ENCODE peak calls at places on chromosomes 4 and X, in six cellular contexts. T is Peyer's patch, L is psoas muscle, H is upper lobe of right lung, W is uterus, F is ovary. Z is an unnamed sample.

GRCh38 chr4:125140966-125141495 is 173.7 kb upstream of the FAT4 start:
- DNase-seq in W (no peak), T (no peak), L (no peak), F (no peak), H (no peak), Z (no peak)

GRCh38 chr4:138175337-138175794 is 66.8 kb downstream of the SLC7A11 start:
- DNase-seq in W (no peak), T (no peak), L (no peak), H (no peak), F (no peak), Z (peak)

GRCh38 chr4:48635310-48635709 is 144.8 kb downstream of the FRYL start:
- DNase-seq in F (no peak), T (no peak), W (no peak), H (no peak), L (no peak), Z (no peak)

GRCh38 chr4:103887191-103887590 is 167.4 kb upstream of the TACR3 start:
- DNase-seq in W (no peak), T (no peak), H (no peak), F (no peak), L (no peak), Z (no peak)

GRCh38 chr4:31081375-31081774 is 361.2 kb downstream of the PCDH7 start:
- DNase-seq in F (no peak), H (no peak), L (no peak), W (no peak), T (no peak), Z (no peak)

GRCh38 chr4:82223715-82224114 is 150.1 kb downstream of the HNRNPD start:
- DNase-seq in L (no peak), W (no peak), T (no peak), F (no peak), H (no peak), Z (no peak)

GRCh38 chrX:71618303-71618721 is at the start of gene CXCR3:
- DNase-seq in F (no peak), H (peak), T (no peak), L (no peak), W (no peak), Z (no peak)

GRCh38 chr4:123415977-123416376 is 19.4 kb downstream of the SPRY1 start:
- DNase-seq in F (no peak), T (no peak), W (no peak), H (no peak), L (no peak), Z (no peak)

GRCh38 chr4:13547563-13548041 is 3.3 kb upstream of the NKX3-2 start:
- DNase-seq in W (no peak), T (no peak), H (no peak), F (no peak), L (no peak), Z (no peak)

GRCh38 chr4:3250956-3251690 is 2.2 kb downstream of the MSANTD1 start:
- DNase-seq in F (no peak), W (peak), H (peak), L (peak), T (peak), Z (no peak)

GRCh38 chrX:11968991-11969390 is 169.3 kb upstream of the FRMPD4 start:
- DNase-seq in H (no peak), L (no peak), T (no peak), W (no peak), F (no peak), Z (no peak)

GRCh38 chr4:20192754-20193521 is 58.8 kb upstream of the SLIT2 start:
- DNase-seq in W (no peak), T (no peak), L (no peak), F (no peak), H (no peak), Z (no peak)

GRCh38 chr4:7642764-7643495 is 208.2 kb upstream of the PSAPL1 start:
- DNase-seq in L (no peak), T (no peak), H (no peak), F (no peak), W (no peak), Z (no peak)

GRCh38 chr4:68917016-68917415 is 34.6 kb downstream of the UGT2A3 start:
- DNase-seq in H (no peak), T (no peak), F (no peak), W (no peak), L (no peak), Z (peak)

GRCh38 chr4:78337621-78338020 is 213.9 kb upstream of the ANXA3 start:
- DNase-seq in F (no peak), W (no peak), L (no peak), T (no peak), H (no peak), Z (no peak)

GRCh38 chr4:133865606-133866327 is 335.8 kb downstream of the PABPC4L start:
- DNase-seq in W (no peak), T (no peak), H (no peak), F (no peak), L (no peak), Z (no peak)

GRCh38 chr4:87038837-87039715 is 104.3 kb downstream of the AFF1 start:
- DNase-seq in T (no peak), H (no peak), W (peak), L (peak), F (no peak), Z (peak)

GRCh38 chr4:110154586-110154985 is 43.8 kb downstream of the ELOVL6 start:
- DNase-seq in L (no peak), F (no peak), T (no peak), W (no peak), H (no peak), Z (no peak)

GRCh38 chr4:70705856-70706461 is 15.8 kb upstream of the RUFY3 start:
- DNase-seq in T (no peak), L (no peak), F (no peak), H (no peak), W (no peak), Z (no peak)

GRCh38 chr4:61210186-61210939 is 10.2 kb downstream of the ADGRL3 start:
- DNase-seq in F (no peak), T (no peak), W (no peak), L (no peak), H (no peak), Z (no peak)

GRCh38 chr4:106421441-106422296 is 53.1 kb upstream of the GIMD1 start:
- DNase-seq in H (no peak), T (no peak), W (no peak), F (no peak), L (no peak), Z (no peak)

GRCh38 chr4:86717651-86718050 is 123.5 kb downstream of the PTPN13 start:
- DNase-seq in L (no peak), F (no peak), H (no peak), W (no peak), T (no peak), Z (no peak)

GRCh38 chrX:131626681-131627296 is 82.9 kb downstream of the OR13H1 start:
- DNase-seq in W (no peak), F (no peak), T (no peak), H (no peak), L (no peak), Z (no peak)

GRCh38 chr4:23736466-23736865 is 153.4 kb downstream of the PPARGC1A start:
- DNase-seq in L (no peak), H (no peak), W (no peak), T (no peak), F (no peak), Z (no peak)

GRCh38 chr4:148333265-148333664 is 108.9 kb downstream of the NR3C2 start:
- DNase-seq in T (no peak), F (no peak), W (no peak), L (no peak), H (no peak), Z (no peak)

GRCh38 chrX:107861056-107861455 is 35.4 kb downstream of the MID2 start:
- DNase-seq in F (no peak), H (no peak), T (no peak), L (no peak), W (no peak), Z (no peak)

GRCh38 chr4:131499139-131499873 is 1649.8 kb upstream of the PCDH10 start:
- DNase-seq in F (no peak), L (no peak), W (no peak), H (no peak), T (no peak), Z (no peak)

GRCh38 chr4:155960522-155960921 is 6.9 kb upstream of the CTSO start:
- DNase-seq in T (no peak), L (no peak), W (no peak), H (no peak), F (no peak), Z (no peak)

GRCh38 chrX:46649421-46650260 is 76.1 kb downstream of the CHST7 start:
- DNase-seq in F (peak), T (no peak), W (peak), H (no peak), L (peak), Z (no peak)

GRCh38 chr4:106343865-106344264 is 24.7 kb downstream of the GIMD1 start:
- DNase-seq in H (no peak), W (no peak), T (no peak), L (no peak), F (no peak), Z (no peak)

GRCh38 chrX:49915352-49916222 is 6.8 kb upstream of the CLCN5 start:
- DNase-seq in W (peak), H (no peak), F (no peak), L (no peak), T (no peak), Z (no peak)

GRCh38 chr4:113637823-113638691 is 123.5 kb downstream of the CAMK2D start:
- DNase-seq in H (no peak), W (no peak), F (no peak), T (no peak), L (no peak), Z (no peak)

GRCh38 chr4:165378763-165379631 is at the start of gene CPE:
- DNase-seq in L (peak), W (peak), T (peak), F (peak), H (peak), Z (peak)

GRCh38 chr4:48025005-48025404 is 8.4 kb downstream of the NIPAL1 start:
- DNase-seq in W (no peak), F (no peak), T (no peak), H (no peak), L (no peak), Z (no peak)

GRCh38 chrX:49960061-49960460 is 37.7 kb downstream of the CLCN5 start:
- DNase-seq in W (no peak), F (no peak), T (no peak), L (peak), H (no peak), Z (no peak)

GRCh38 chrX:139091086-139091485 is 379.6 kb upstream of the FGF13 start:
- DNase-seq in T (no peak), L (no peak), W (no peak), F (no peak), H (no peak), Z (no peak)

GRCh38 chr4:57109847-57110634 is at the start of gene IGFBP7:
- DNase-seq in T (peak), L (peak), F (peak), H (peak), W (peak), Z (peak)

GRCh38 chrX:78964598-78964997 is 19.4 kb downstream of the P2RY10 start:
- DNase-seq in F (no peak), W (no peak), T (no peak), L (no peak), H (no peak), Z (no peak)

DNA sequence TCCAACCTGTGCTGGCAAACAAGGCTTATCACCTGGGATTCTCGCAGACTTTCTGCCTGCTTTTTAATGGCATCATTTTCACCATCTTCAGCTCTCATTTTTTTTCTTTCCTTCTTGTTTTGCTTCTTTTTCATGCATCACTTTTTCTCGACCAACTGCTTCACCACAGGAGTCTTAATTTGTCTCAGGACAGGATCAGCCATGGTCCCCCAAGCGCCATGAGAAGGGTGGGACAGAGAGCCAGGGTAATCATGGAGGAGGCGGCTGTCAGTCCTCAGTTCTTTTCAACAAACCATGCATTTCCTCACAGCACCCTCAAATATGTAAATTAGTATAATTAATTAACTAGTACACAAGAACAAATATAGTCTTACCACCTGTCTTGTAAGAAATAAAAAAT is 19.3 kb downstream of the EIF4E start:
- DNase-seq in H (no peak), T (no peak), W (no peak), L (no peak), F (no peak), Z (no peak)
- H3K27ac ChIP-seq in H (no peak), T (no peak), W (no peak), L (no peak), F (no peak), Z (no peak)

GRCh38 chrX:134364711-134365110 is 95.3 kb upstream of the HPRT1 start:
- DNase-seq in W (no peak), F (no peak), H (no peak), L (no peak), T (no peak), Z (no peak)

GRCh38 chrX:134365923-134366322 is 94.0 kb upstream of the HPRT1 start:
- DNase-seq in W (no peak), L (no peak), F (no peak), H (no peak), T (no peak), Z (no peak)

GRCh38 chrX:134371133-134371532 is 88.8 kb upstream of the HPRT1 start:
- DNase-seq in F (no peak), H (no peak), L (no peak), W (no peak), T (no peak), Z (no peak)

GRCh38 chrX:134369576-134369975 is 90.4 kb upstream of the HPRT1 start:
- DNase-seq in H (no peak), T (no peak), W (no peak), L (no peak), F (no peak), Z (no peak)

DNA sequence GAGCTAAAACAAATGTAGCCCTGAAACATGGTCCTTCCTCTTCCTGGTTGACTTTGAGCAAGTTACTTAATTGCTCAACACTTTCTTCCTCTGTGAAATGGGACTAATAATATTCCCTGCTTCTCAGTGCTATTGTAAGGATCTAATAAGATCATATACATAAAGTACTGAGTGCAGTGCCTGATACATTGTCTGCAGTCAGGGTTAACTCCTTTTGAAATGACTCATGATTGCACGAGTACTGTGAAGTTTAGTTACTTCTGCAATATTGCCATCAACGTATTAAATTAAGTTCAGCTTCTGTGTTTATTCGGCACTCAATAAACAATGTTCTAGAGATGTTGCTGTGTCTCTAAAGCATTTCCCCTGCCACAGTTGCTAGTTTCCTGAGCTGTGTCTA is 91.8 kb upstream of the HPRT1 start:
- DNase-seq in W (no peak), T (no peak), L (no peak), F (no peak), H (no peak), Z (no peak)
- H3K4me3 ChIP-seq in W (no peak), T (no peak), L (no peak), F (no peak), H (no peak), Z (no peak)

GRCh38 chrX:17679820-17680219 is 57.5 kb upstream of the SCML1 start:
- DNase-seq in W (no peak), F (no peak), H (no peak), T (no peak), L (no peak), Z (no peak)

GRCh38 chrX:17680732-17681413 is 56.4 kb upstream of the SCML1 start:
- DNase-seq in H (no peak), F (no peak), T (no peak), L (no peak), W (no peak), Z (no peak)

GRCh38 chrX:17685026-17685425 is 52.3 kb upstream of the SCML1 start:
- DNase-seq in L (no peak), F (no peak), W (no peak), H (no peak), T (no peak), Z (no peak)

GRCh38 chrX:17679261-17679660 is 58.0 kb upstream of the SCML1 start:
- DNase-seq in F (no peak), T (no peak), W (no peak), H (no peak), L (no peak), Z (no peak)

DNA sequence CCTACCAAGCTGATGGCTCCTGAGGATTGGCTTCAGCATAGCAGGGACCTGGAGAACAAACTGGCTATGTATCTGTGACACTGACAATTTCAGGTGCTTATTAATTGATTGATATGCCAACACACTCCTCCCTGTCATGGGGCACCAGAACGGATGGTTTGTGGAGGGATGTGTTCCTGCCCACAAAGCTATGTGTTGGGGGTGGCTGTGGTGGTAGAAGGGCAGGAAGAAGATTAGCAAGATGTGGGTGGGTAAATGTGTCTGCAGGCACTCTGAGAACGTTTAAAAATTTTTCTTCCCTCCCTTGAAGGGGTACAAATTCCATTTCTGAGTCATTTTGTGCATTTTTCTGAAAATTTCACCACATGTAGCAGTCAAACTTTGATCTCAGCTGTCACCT is 55.0 kb upstream of the SCML1 start:
- DNase-seq in F (no peak), T (no peak), H (no peak), L (no peak), W (no peak), Z (no peak)
- H3K27ac ChIP-seq in F (no peak), T (no peak), H (no peak), L (no peak), W (no peak), Z (no peak)

GRCh38 chr4:108029321-108029720 is 39.6 kb downstream of the HADH start:
- DNase-seq in L (no peak), F (no peak), T (no peak), H (no peak), W (no peak), Z (no peak)
- H3K4me3 ChIP-seq in L (no peak), F (no peak), T (no peak), H (no peak), W (no peak), Z (no peak)

GRCh38 chr4:38751341-38752043 is 31.3 kb downstream of the TLR10 start:
- DNase-seq in L (no peak), T (no peak), W (no peak), H (no peak), F (no peak), Z (no peak)
- H3K27ac ChIP-seq in L (no peak), T (no peak), W (no peak), H (no peak), F (no peak), Z (no peak)

DNA sequence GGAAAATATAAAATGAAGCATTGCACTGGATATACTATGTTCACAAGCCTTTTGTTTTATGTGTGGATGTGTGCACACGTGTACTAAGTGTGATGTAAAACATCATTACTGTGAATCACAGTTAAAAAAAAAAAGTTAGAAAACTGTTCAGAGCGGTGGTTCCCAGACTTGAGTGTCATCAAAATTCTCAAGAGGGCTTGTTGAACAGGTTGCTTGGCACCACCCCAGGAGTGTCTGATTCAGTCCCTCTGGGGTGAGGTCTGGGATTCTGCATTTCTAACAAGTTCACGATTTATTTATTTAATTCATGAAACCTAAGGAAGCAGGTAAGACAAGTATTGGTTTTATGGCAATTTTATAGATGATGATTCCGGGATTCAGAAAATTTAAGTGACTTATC is 1.8 kb downstream of the CENPU start:
- DNase-seq in L (no peak), W (no peak), F (no peak), H (no peak), T (no peak), Z (no peak)
- H3K4me3 ChIP-seq in L (no peak), W (no peak), F (no peak), H (no peak), T (no peak), Z (no peak)

DNA sequence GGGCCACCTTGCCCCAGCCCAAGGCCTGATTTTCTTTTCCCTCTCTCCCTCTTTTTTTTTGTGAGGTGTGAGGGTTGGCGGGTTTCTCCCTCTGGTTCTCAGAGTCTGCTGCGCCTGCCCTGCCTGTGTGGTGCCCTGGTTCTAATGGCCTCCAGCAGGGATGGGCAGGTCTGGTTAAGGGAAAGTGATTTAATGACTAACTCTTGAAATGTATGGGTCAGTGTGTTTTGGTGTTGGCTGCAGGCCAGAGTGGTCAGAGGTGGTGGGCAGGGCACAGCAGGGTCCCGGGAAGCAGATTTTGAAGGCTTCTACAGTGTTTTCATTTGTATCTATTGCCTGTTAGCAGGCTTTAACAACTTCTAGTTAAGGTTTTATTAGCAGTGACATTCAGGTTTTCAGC is 39.0 kb downstream of the JADE1 start:
- DNase-seq in F (no peak), T (no peak), H (no peak), L (no peak), W (no peak), Z (no peak)
- H3K27ac ChIP-seq in F (no peak), T (no peak), H (no peak), L (no peak), W (no peak), Z (no peak)

DNA sequence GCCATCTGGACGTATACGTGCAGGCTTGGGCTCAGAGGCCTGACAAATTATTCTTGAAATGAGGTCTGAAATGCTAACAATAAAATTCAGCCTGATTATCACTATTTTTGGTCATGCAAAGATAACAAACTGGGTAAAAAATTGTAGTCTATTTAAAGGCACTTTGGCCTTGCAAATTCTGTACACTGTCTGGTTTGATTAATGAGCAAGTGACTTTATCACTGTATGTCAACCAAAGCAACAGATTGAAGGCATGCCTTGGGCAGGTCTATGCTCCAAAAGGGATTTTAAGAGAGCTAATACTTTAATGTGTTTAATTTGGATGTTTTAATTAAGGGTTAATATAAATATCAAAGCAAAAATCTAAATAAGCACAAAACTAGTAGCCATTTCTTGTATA is 1034.9 kb upstream of the GRID2 start:
- DNase-seq in F (no peak), T (no peak), H (no peak), W (no peak), L (no peak), Z (no peak)
- H3K4me3 ChIP-seq in F (no peak), T (no peak), H (no peak), W (no peak), L (no peak), Z (no peak)

Z was measured in pancreas.